ENCODE peak calls at places on chromosomes 2 and 18, in eight cellular contexts. E, W, Q, L, S, M, R and X are unnamed samples.

GRCh38 chr2:41698787-41699422 is 348.9 kb upstream of the PKDCC start:
- DNase-seq in E (peak; percentile 49), W (no peak), Q (peak; percentile 14), L (peak; percentile 29), S (no peak), M (no peak), R (peak; percentile 42), X (no peak)

GRCh38 chr2:173680574-173680973 is 284.6 kb downstream of the SP3 start:
- DNase-seq in E (no peak), W (no peak), Q (no peak), L (no peak), S (no peak), M (no peak), R (no peak), X (no peak)

GRCh38 chr2:234678721-234679120 is 181.8 kb upstream of the ARL4C start:
- DNase-seq in E (no peak), W (no peak), Q (no peak), L (no peak), S (no peak), M (no peak), R (no peak), X (no peak)

GRCh38 chr2:55167630-55167967 is 64.5 kb downstream of the CLHC1 start:
- DNase-seq in E (no peak), W (no peak), Q (no peak), L (no peak), S (no peak), M (no peak), R (no peak), X (no peak)

GRCh38 chr2:124704056-124704644 is 679.1 kb downstream of the CNTNAP5 start:
- DNase-seq in E (no peak), W (no peak), Q (no peak), L (no peak), S (no peak), M (no peak), R (no peak), X (no peak)

GRCh38 chr18:41703744-41704530 is 251.1 kb upstream of the PIK3C3 start:
- DNase-seq in E (no peak), W (no peak), Q (no peak), L (no peak), S (no peak), M (no peak), R (no peak), X (no peak)

GRCh38 chr2:64204006-64204632 is 59.9 kb upstream of the PELI1 start:
- DNase-seq in E (no peak), W (peak; percentile 26), Q (no peak), L (no peak), S (peak; percentile 41), M (peak; percentile 88), R (peak; percentile 60), X (no peak)

GRCh38 chr2:151556121-151556520 is 146.4 kb downstream of the RIF1 start:
- DNase-seq in E (no peak), W (no peak), Q (no peak), L (no peak), S (no peak), M (no peak), R (no peak), X (no peak)

GRCh38 chr18:388198-388597 is 112.3 kb downstream of the COLEC12 start:
- DNase-seq in E (no peak), W (no peak), Q (no peak), L (no peak), S (no peak), M (no peak), R (no peak), X (no peak)

GRCh38 chr2:229661478-229661877 is 52.9 kb downstream of the DNER start:
- DNase-seq in E (no peak), W (no peak), Q (no peak), L (no peak), S (no peak), M (no peak), R (no peak), X (no peak)

GRCh38 chr2:236177967-236178909 is 10.1 kb upstream of the GBX2 start:
- DNase-seq in E (peak; percentile 79), W (no peak), Q (no peak), L (peak; percentile 62), S (no peak), M (no peak), R (peak; percentile 80), X (peak; percentile 89)

GRCh38 chr18:497688-498087 is 2.8 kb downstream of the COLEC12 start:
- DNase-seq in E (no peak), W (no peak), Q (no peak), L (no peak), S (no peak), M (no peak), R (no peak), X (no peak)

GRCh38 chr2:229462144-229462543 is 191.1 kb upstream of the PID1 start:
- DNase-seq in E (no peak), W (no peak), Q (no peak), L (no peak), S (no peak), M (no peak), R (no peak), X (no peak)

GRCh38 chr2:118202707-118203303 is 114.5 kb downstream of the INSIG2 start:
- DNase-seq in E (peak; percentile 78), W (no peak), Q (peak; percentile 58), L (peak; percentile 46), S (peak; percentile 52), M (no peak), R (no peak), X (no peak)

GRCh38 chr2:10935953-10936942 is 24.5 kb downstream of the KCNF1 start:
- DNase-seq in E (no peak), W (no peak), Q (no peak), L (no peak), S (no peak), M (no peak), R (no peak), X (no peak)

GRCh38 chr2:182038579-182038978 is 52.9 kb downstream of the PPP1R1C start:
- DNase-seq in E (no peak), W (no peak), Q (no peak), L (no peak), S (no peak), M (no peak), R (no peak), X (no peak)

GRCh38 chr2:8252997-8253694 is 428.7 kb upstream of the ID2 start:
- DNase-seq in E (no peak), W (no peak), Q (peak; percentile 52), L (no peak), S (no peak), M (peak; percentile 48), R (peak; percentile 48), X (no peak)

GRCh38 chr18:35969676-35970075 is 2.8 kb upstream of the RMP24 start:
- DNase-seq in E (no peak), W (no peak), Q (no peak), L (no peak), S (no peak), M (no peak), R (no peak), X (no peak)

GRCh38 chr2:385061-385460 is 97.2 kb upstream of the ALKAL2 start:
- DNase-seq in E (no peak), W (no peak), Q (no peak), L (no peak), S (no peak), M (no peak), R (no peak), X (no peak)

GRCh38 chr2:37343537-37344434 is 644 bp upstream of the QPCT start:
- DNase-seq in E (no peak), W (no peak), Q (peak; percentile 47), L (no peak), S (no peak), M (no peak), R (no peak), X (no peak)

GRCh38 chr2:85830645-85831044 is 58.1 kb downstream of the ST3GAL5 start:
- DNase-seq in E (no peak), W (no peak), Q (no peak), L (no peak), S (no peak), M (no peak), R (no peak), X (no peak)
- TF ChIP-seq CTCF in E (no peak), W (no peak), Q (peak; percentile 41), L (no peak), S (peak; percentile 36), M (peak; percentile 36), R (peak; percentile 51), X (no peak)

GRCh38 chr18:4851301-4851700 is 345.8 kb downstream of the AKAIN1 start:
- DNase-seq in E (no peak), W (no peak), Q (no peak), L (no peak), S (no peak), M (no peak), R (no peak), X (no peak)
- TF ChIP-seq CTCF in E (no peak), W (no peak), Q (no peak), L (no peak), S (no peak), M (no peak), R (no peak), X (no peak)

DNA sequence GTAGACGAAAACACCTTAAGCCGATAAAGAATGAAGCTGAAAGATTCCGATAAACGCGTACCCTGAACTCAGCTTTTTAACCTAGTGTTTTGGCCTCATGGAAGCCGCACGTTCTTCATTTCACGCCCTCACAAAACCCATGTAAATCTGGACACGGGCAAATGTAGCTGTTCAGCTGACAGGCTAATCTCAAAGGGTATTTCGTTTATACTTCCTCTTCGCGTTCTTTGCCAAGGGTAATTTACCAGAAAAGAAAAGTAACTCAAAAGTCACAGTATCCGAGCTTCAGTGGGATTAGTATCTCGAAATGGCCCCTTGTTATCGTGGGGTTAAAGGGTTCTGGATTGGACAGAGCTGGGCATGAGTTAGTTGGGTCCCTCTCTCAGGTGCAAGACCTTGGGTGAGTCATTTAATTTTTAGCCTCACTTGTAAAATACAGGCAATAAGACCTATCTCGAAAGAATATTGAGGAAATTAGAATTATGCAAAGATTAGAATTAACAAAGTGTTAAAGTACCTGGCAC is 22.0 kb upstream of the STPG4 start:
- DNase-seq in E (no peak), W (no peak), Q (no peak), L (no peak), S (no peak), M (no peak), R (peak; percentile 31), X (no peak)
- TF ChIP-seq CTCF in E (no peak), W (no peak), Q (no peak), L (no peak), S (no peak), M (no peak), R (no peak), X (no peak)

DNA sequence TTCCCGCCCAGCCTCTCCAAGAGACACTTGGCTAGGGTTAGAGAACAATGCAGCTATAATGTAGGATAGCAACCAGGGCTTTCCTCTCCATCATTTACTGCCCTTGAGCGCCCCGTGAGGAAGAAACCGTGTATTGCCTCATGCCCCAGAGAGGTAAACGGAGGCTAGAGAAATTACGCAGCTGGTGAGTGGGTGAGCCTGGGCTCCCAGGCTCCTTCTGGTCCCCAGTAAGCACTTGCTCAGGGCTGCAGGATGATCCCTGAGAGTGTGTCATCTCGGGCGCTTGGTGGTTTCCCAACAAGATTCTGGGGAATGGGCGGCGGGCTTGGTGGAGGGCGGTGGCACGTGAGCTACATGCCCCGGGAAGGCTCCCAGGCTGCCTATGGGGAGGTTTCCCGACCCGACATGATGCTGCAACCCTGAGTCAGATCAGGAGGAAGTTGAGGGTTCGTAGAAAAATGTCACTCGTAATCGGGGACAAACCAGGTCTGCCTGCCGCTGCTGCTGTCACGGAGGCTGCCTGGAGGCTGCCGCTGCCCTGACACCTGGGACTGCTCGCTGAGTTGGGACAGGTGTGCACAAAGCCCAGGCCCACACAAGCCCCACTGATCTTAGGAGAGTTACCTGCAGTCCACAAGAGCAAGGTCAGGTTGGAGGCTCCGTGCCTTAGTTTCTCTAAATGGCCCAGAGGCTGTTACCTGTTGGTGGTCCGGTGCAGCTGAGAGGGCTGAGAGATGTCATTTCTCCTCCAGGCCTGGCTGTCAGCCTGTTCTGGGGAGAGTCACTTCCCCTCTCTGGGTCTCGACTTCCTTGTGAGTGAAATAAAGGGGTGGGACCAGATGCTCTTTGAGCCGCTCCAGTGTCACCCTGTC is at the start of gene GPR55:
- DNase-seq in E (no peak), W (no peak), Q (peak; percentile 25), L (no peak), S (peak; percentile 50), M (peak; percentile 56), R (peak; percentile 73), X (no peak)
- TF ChIP-seq CTCF in E (peak; percentile 13), W (no peak), Q (peak; percentile 52), L (no peak), S (no peak), M (peak; percentile 78), R (peak; percentile 65), X (peak; percentile 49)